ENCODE peak calls at places on chromosome 11, in ten cellular contexts. Z is A549, I is sigmoid colon, D is transverse colon, G is tibial nerve, Q is stomach, S is ovary, F is suprapubic skin, P is SK-N-SH, V is esophagus muscularis mucosa. L is an unnamed sample.
A peak's percentile ranks its signal among the peaks of the same experiment; 100 is the strongest.

GRCh38 chr11:123063396-123064267 is 1.7 kb upstream of the HSPA8 start:
- DNase-seq in S (peak; percentile 41), G (no peak), F (no peak), Z (peak; percentile 69), P (no peak), D (peak; percentile 52), I (peak; percentile 79), Q (peak; percentile 50), V (peak; percentile 93), L (no peak)

GRCh38 chr11:830295-831131 is 2.2 kb upstream of the CD151 start:
- DNase-seq in I (no peak), S (peak; percentile 73), F (no peak), V (no peak), Z (no peak), Q (peak; percentile 72), D (peak; percentile 84), G (no peak), P (peak; percentile 85), L (peak; percentile 88)

GRCh38 chr11:110345756-110346155 is 49.3 kb upstream of the RDX start:
- DNase-seq in D (no peak), G (no peak), Q (no peak), Z (no peak), S (no peak), I (no peak), V (no peak), P (no peak), F (no peak), L (no peak)

GRCh38 chr11:328012-328411 is 7.4 kb upstream of the IFITM3 start:
- DNase-seq in V (no peak), P (no peak), G (no peak), S (no peak), D (no peak), Z (no peak), Q (no peak), I (peak; percentile 67), F (no peak), L (no peak)

GRCh38 chr11:12724301-12725046 is 50.3 kb downstream of the TEAD1 start:
- DNase-seq in D (peak; percentile 91), Q (peak; percentile 75), Z (peak; percentile 88), P (peak; percentile 48), F (peak; percentile 83), G (peak; percentile 66), V (no peak), S (peak; percentile 90), I (peak; percentile 95), L (peak; percentile 71)

GRCh38 chr11:113884361-113884836 is 9.0 kb upstream of the USP28 start:
- DNase-seq in Z (no peak), D (no peak), Q (no peak), I (no peak), V (no peak), S (no peak), P (no peak), F (peak; percentile 41), G (no peak), L (no peak)

GRCh38 chr11:94742645-94743044 is 25.5 kb upstream of the AMOTL1 start:
- DNase-seq in Q (no peak), I (no peak), F (no peak), Z (no peak), G (no peak), D (no peak), S (no peak), V (no peak), P (no peak), L (no peak)

GRCh38 chr11:16346975-16347374 is 9.4 kb downstream of the SOX6 start:
- DNase-seq in G (no peak), D (no peak), I (no peak), P (no peak), Q (no peak), Z (no peak), V (no peak), F (no peak), S (no peak), L (no peak)

GRCh38 chr11:122628691-122629555 is 26.6 kb upstream of the UBASH3B start:
- DNase-seq in V (no peak), Q (peak; percentile 58), D (peak; percentile 64), P (peak; percentile 82), S (peak; percentile 34), I (peak; percentile 80), F (no peak), Z (peak; percentile 75), G (peak; percentile 45), L (peak; percentile 72)

GRCh38 chr11:47099213-47099917 is 77.3 kb downstream of the ARFGAP2 start:
- DNase-seq in F (no peak), S (no peak), D (no peak), P (peak; percentile 39), G (no peak), Q (peak; percentile 37), I (no peak), V (no peak), Z (no peak), L (no peak)

GRCh38 chr11:12382451-12382850 is 5.1 kb downstream of the PARVA start:
- DNase-seq in P (no peak), S (no peak), D (no peak), F (no peak), Z (no peak), V (no peak), I (no peak), G (no peak), Q (no peak), L (no peak)

GRCh38 chr11:118908931-118909618 is 16.7 kb downstream of the BCL9L start:
- DNase-seq in Q (peak; percentile 72), D (peak; percentile 71), Z (peak; percentile 84), G (peak; percentile 77), I (peak; percentile 97), P (peak; percentile 89), F (no peak), V (peak; percentile 94), S (peak; percentile 93), L (peak; percentile 72)

GRCh38 chr11:10511046-10511711 is 29.8 kb downstream of the RNF141 start:
- DNase-seq in F (no peak), V (peak; percentile 64), Q (no peak), G (no peak), D (no peak), I (no peak), S (no peak), Z (no peak), P (no peak), L (no peak)

GRCh38 chr11:78256962-78257361 is 68.2 kb downstream of the USP35 start:
- DNase-seq in I (peak; percentile 88), V (peak; percentile 91), Z (no peak), D (peak; percentile 76), P (no peak), Q (peak; percentile 86), G (peak; percentile 57), F (peak; percentile 87), S (peak; percentile 87), L (peak; percentile 90)

GRCh38 chr11:74135516-74135840 is 35.3 kb downstream of the C2CD3 start:
- DNase-seq in P (no peak), G (no peak), Q (no peak), S (no peak), V (no peak), F (no peak), I (no peak), D (no peak), Z (no peak), L (no peak)

GRCh38 chr11:74138572-74138971 is 32.2 kb downstream of the C2CD3 start:
- DNase-seq in I (no peak), Z (peak; percentile 97), F (no peak), D (no peak), Q (no peak), S (no peak), G (no peak), V (no peak), P (no peak), L (no peak)

GRCh38 chr11:74138021-74138420 is 32.8 kb downstream of the C2CD3 start:
- DNase-seq in Q (no peak), D (no peak), P (no peak), Z (peak; percentile 68), G (no peak), I (no peak), V (no peak), S (no peak), F (no peak), L (no peak)

GRCh38 chr11:74134661-74135515 is 35.9 kb downstream of the C2CD3 start:
- DNase-seq in V (no peak), D (no peak), P (no peak), Z (peak; percentile 77), S (no peak), Q (no peak), F (no peak), G (no peak), I (no peak), L (no peak)

GRCh38 chr11:74133416-74133815 is 37.4 kb downstream of the C2CD3 start:
- DNase-seq in V (no peak), I (no peak), P (no peak), Q (no peak), F (no peak), D (no peak), G (no peak), Z (peak; percentile 17), S (no peak), L (no peak)
- H3K9me3 ChIP-seq in V (no peaks in the 10 kb centered on the region), I (no peaks in the 10 kb centered on the region), P (no peaks in the 10 kb centered on the region), Q (no peaks in the 10 kb centered on the region), F (no peaks in the 10 kb centered on the region), D (no peaks in the 10 kb centered on the region), G (no peaks in the 10 kb centered on the region), Z (no peaks in the 10 kb centered on the region), S (no peaks in the 10 kb centered on the region), L (no peaks in the 10 kb centered on the region)

GRCh38 chr11:59668188-59668949 is 468 bp downstream of the PATL1 start:
- DNase-seq in Z (peak; percentile 55), P (no peak), F (peak; percentile 83), D (peak; percentile 58), V (peak; percentile 93), S (peak; percentile 30), Q (peak; percentile 31), I (peak; percentile 86), G (peak; percentile 31), L (no peak)
- TF ChIP-seq EP300 in Z (no peak), P (no peak), F (no peak), D (no peak), V (no peak), S (no peak), Q (no peak), I (no peak), G (no peak), L (no peak)

DNA sequence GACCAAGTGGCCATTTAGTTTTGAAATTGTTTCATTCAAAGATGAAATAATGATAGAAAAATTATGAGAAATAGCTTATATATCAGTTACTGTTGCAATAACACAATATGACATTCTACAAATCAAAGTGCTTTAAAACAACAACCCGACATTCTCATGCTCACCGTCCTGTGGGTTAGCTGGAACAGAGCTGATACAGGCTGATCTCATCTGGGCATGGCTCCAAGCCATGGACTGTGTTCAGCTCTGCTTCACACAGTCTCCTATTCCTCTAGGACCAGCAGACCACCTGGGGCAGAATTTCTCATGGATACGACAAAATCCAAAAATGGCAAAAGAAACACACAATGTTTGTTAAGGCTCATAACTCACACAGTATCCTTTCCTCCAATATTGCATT is 178.6 kb downstream of the CNTN5 start:
- DNase-seq in Z (no peak), S (no peak), Q (no peak), V (no peak), D (no peak), P (no peak), G (no peak), F (no peak), I (no peak), L (no peak)
- H3K9me3 ChIP-seq in Z (no peaks in the 10 kb centered on the region), S (no peaks in the 10 kb centered on the region), Q (no peaks in the 10 kb centered on the region), V (no peaks in the 10 kb centered on the region), D (no peaks in the 10 kb centered on the region), P (no peaks in the 10 kb centered on the region), G (no peaks in the 10 kb centered on the region), F (no peaks in the 10 kb centered on the region), I (no peaks in the 10 kb centered on the region), L (no peaks in the 10 kb centered on the region)

DNA sequence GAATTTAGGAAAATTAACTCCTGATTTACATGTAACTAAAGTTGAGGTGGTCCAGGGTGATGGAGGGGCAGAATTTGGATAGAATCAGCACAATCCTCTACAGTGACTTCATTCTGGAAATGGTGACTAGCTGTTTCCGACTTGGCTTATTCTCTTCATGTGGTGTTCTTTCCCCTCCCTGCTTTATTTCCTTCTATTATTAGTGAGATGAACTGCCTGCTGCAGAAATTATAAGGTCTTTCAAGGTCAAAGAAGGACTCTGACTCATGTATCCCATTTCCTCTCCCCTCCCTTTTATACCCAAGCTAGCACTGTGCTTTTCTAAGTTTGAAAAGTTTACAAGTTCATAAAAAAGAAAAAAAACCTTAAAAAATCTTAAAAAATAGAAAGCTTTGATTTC is 12.2 kb upstream of the MRPL17 start:
- DNase-seq in I (no peak), V (no peak), F (no peak), S (no peak), D (no peak), G (no peak), P (no peak), Q (no peak), Z (no peak), L (no peak)
- TF ChIP-seq EP300 in I (no peak), V (no peak), F (no peak), S (no peak), D (no peak), G (peak; percentile 76), P (peak; percentile 57), Q (no peak), Z (no peak), L (no peak)

L was measured in upper lobe of left lung.